ENCODE peak calls at places on chromosomes 2 and 18, in four cellular contexts. One of them, this sample, is unnamed.

GRCh38 chr2:161046876-161047275 is 113.4 kb upstream of the TANK start:
- DNase-seq in LoVo: no peak
- DNase-seq in GM20000: no peak
- DNase-seq in WTC11: no peak
- DNase-seq in this sample: no peak

GRCh38 chr2:157875720-157876065 is 437 bp downstream of the ACVR1 start:
- DNase-seq in GM20000: peak
- DNase-seq in WTC11: peak
- DNase-seq in LoVo: peak
- DNase-seq in this sample: peak

GRCh38 chr2:153477096-153477555 is 1.4 kb downstream of the RPRM start:
- DNase-seq in WTC11: peak
- DNase-seq in GM20000: peak
- DNase-seq in LoVo: no peak
- DNase-seq in this sample: peak

GRCh38 chr18:11874676-11875075 is 23.5 kb downstream of the CHMP1B start:
- DNase-seq in GM20000: no peak
- DNase-seq in LoVo: no peak
- DNase-seq in WTC11: no peak
- DNase-seq in this sample: no peak

GRCh38 chr2:148670773-148671172 is 26.2 kb downstream of the EPC2 start:
- DNase-seq in WTC11: no peak
- DNase-seq in GM20000: no peak
- DNase-seq in LoVo: peak
- DNase-seq in this sample: no peak

GRCh38 chr2:191404568-191404991 is 159.4 kb downstream of the MYO1B start:
- DNase-seq in WTC11: no peak
- DNase-seq in LoVo: no peak
- DNase-seq in GM20000: no peak
- DNase-seq in this sample: no peak

GRCh38 chr18:13380671-13381070 is 162.1 kb downstream of the LDLRAD4 start:
- DNase-seq in WTC11: no peak
- DNase-seq in LoVo: no peak
- DNase-seq in GM20000: no peak
- DNase-seq in this sample: no peak

GRCh38 chr2:241035818-241036396 is 37.5 kb downstream of the SNED1 start:
- DNase-seq in WTC11: no peak
- DNase-seq in GM20000: peak
- DNase-seq in LoVo: no peak
- DNase-seq in this sample: peak

GRCh38 chr2:219692521-219692920 is 65.1 kb downstream of the SLC4A3 start:
- DNase-seq in LoVo: no peak
- DNase-seq in WTC11: no peak
- DNase-seq in GM20000: no peak
- DNase-seq in this sample: no peak

GRCh38 chr2:223860809-223861738 is 23.7 kb upstream of the AP1S3 start:
- DNase-seq in WTC11: no peak
- DNase-seq in LoVo: peak
- DNase-seq in GM20000: no peak
- DNase-seq in this sample: no peak

GRCh38 chr2:200617089-200618050 is 31.6 kb downstream of the AOX1 start:
- DNase-seq in GM20000: no peak
- DNase-seq in LoVo: no peak
- DNase-seq in WTC11: no peak
- DNase-seq in this sample: no peak

GRCh38 chr2:151975460-151976414 is 123.1 kb downstream of the CACNB4 start:
- DNase-seq in GM20000: no peak
- DNase-seq in WTC11: no peak
- DNase-seq in LoVo: no peak
- DNase-seq in this sample: no peak

GRCh38 chr18:61845212-61845611 is 47.6 kb downstream of the RNF152 start:
- DNase-seq in GM20000: no peak
- DNase-seq in LoVo: no peak
- DNase-seq in WTC11: no peak
- DNase-seq in this sample: no peak

GRCh38 chr2:202237787-202238233 is 587 bp downstream of the SUMO1 start:
- DNase-seq in WTC11: no peak
- DNase-seq in LoVo: peak
- DNase-seq in GM20000: peak
- DNase-seq in this sample: peak

This sample was measured in H7.